ENCODE peak calls at places on chromosomes 12 and 14, in seven cellular contexts. P is tibial artery, G is GM23248, I is lower lobe of right lung, Z is IMR-90, B is tibial nerve, C is PC-9. D is an unnamed sample. For H3K4me1, the result is how much of the 10 kb centered on the place peaks cover.

GRCh38 chr14:38553586-38553985 is 297.7 kb upstream of the CLEC14A start:
- DNase-seq in G (peak), Z (peak), B (no peak), C (no peak), I (no peak), P (no peak), D (no peak)

GRCh38 chr12:12646483-12647072 is 34.9 kb downstream of the CREBL2 start:
- DNase-seq in B (no peak), C (no peak), I (no peak), Z (no peak), P (no peak), G (no peak), D (no peak)

GRCh38 chr12:52225752-52226151 is 7.3 kb upstream of the KRT7 start:
- DNase-seq in C (no peak), I (no peak), G (no peak), B (no peak), Z (no peak), P (no peak), D (no peak)

GRCh38 chr12:47317182-47317915 is 237.6 kb upstream of the AMIGO2 start:
- DNase-seq in I (no peak), C (no peak), Z (no peak), P (no peak), G (peak), B (no peak), D (no peak)

GRCh38 chr12:89648211-89648930 is 60.3 kb downstream of the ATP2B1 start:
- DNase-seq in P (no peak), G (no peak), Z (peak), B (no peak), C (no peak), I (no peak), D (no peak)

GRCh38 chr12:38614171-38614570 is 291.2 kb downstream of the CPNE8 start:
- DNase-seq in Z (no peak), C (no peak), G (no peak), B (no peak), P (no peak), I (no peak), D (no peak)

GRCh38 chr14:36518586-36519430 is 1.2 kb downstream of the NKX2-1 start:
- DNase-seq in B (no peak), Z (no peak), C (no peak), I (peak), P (no peak), G (no peak), D (no peak)

GRCh38 chr14:103311171-103311997 is 22.7 kb upstream of the EIF5 start:
- DNase-seq in I (no peak), Z (no peak), C (no peak), G (no peak), B (no peak), P (peak), D (no peak)

GRCh38 chr12:6868211-6869048 is 1.1 kb downstream of the TPI1 start:
- DNase-seq in G (peak), P (no peak), I (no peak), Z (peak), B (no peak), C (no peak), D (no peak)

GRCh38 chr12:39145175-39145999 is 240.0 kb upstream of the CPNE8 start:
- DNase-seq in G (peak), Z (no peak), I (peak), C (peak), B (peak), P (no peak), D (peak)

GRCh38 chr14:105617201-105617777 is 90.9 kb downstream of the TMEM121 start:
- DNase-seq in C (no peak), G (no peak), Z (no peak), B (no peak), I (no peak), P (peak), D (no peak)

GRCh38 chr14:37550511-37550910 is 44.5 kb downstream of the FOXA1 start:
- DNase-seq in G (peak), C (no peak), Z (peak), B (no peak), P (no peak), I (no peak), D (no peak)

GRCh38 chr12:113241191-113242017 is 20.1 kb downstream of the TPCN1 start:
- DNase-seq in P (no peak), Z (peak), B (peak), C (peak), G (peak), I (no peak), D (no peak)

GRCh38 chr12:64039285-64039871 is 182.7 kb downstream of the KICS2 start:
- DNase-seq in Z (peak), I (no peak), P (no peak), C (no peak), B (no peak), G (peak), D (no peak)

GRCh38 chr12:100987552-100988277 is 193.1 kb downstream of the ANO4 start:
- DNase-seq in Z (peak), B (no peak), I (no peak), C (peak), P (no peak), G (peak), D (no peak)

GRCh38 chr12:46516238-46516932 is 143.8 kb upstream of the SLC38A2 start:
- DNase-seq in B (no peak), C (no peak), Z (no peak), I (no peak), P (no peak), G (no peak), D (no peak)

GRCh38 chr14:104150201-104151027 is 12.0 kb downstream of the KIF26A start:
- DNase-seq in B (no peak), Z (no peak), I (no peak), G (peak), P (no peak), C (no peak), D (peak)

GRCh38 chr12:66241061-66242043 is 52.3 kb downstream of the IRAK3 start:
- DNase-seq in G (peak), P (no peak), I (no peak), B (no peak), C (no peak), Z (peak), D (no peak)

GRCh38 chr14:93137864-93138263 is 22.1 kb upstream of the ITPK1 start:
- DNase-seq in G (peak), C (no peak), P (no peak), B (no peak), Z (peak), I (peak), D (peak)

GRCh38 chr12:15322164-15323054 is at the start of gene PTPRO:
- DNase-seq in Z (no peak), P (no peak), I (no peak), G (peak), B (no peak), C (no peak), D (peak)

GRCh38 chr14:72891666-72892102 is 2.2 kb downstream of the DPF3 start:
- DNase-seq in Z (no peak), G (no peak), I (no peak), C (no peak), B (no peak), P (no peak), D (no peak)

GRCh38 chr14:28609228-28609828 is 157.3 kb upstream of the FOXG1 start:
- DNase-seq in G (peak), I (peak), Z (peak), P (no peak), C (peak), B (peak), D (peak)

GRCh38 chr12:98909749-98910148 is 264.7 kb downstream of the APAF1 start:
- DNase-seq in C (no peak), G (no peak), Z (no peak), B (no peak), P (no peak), I (no peak), D (no peak)

GRCh38 chr14:74871819-74872218 is 4.1 kb downstream of the PROX2 start:
- DNase-seq in G (no peak), C (no peak), I (no peak), P (no peak), B (no peak), Z (no peak), D (no peak)

GRCh38 chr14:68623307-68623706 is 169.6 kb downstream of the ZFP36L1 start:
- DNase-seq in G (no peak), Z (no peak), C (no peak), P (no peak), B (no peak), I (no peak), D (no peak)

GRCh38 chr12:67222302-67222701 is 46.9 kb upstream of the CAND1 start:
- DNase-seq in G (peak), I (no peak), B (no peak), P (no peak), C (peak), Z (peak), D (no peak)

GRCh38 chr12:131589231-131589902 is 121.5 kb upstream of the SFSWAP start:
- DNase-seq in G (no peak), Z (no peak), C (no peak), I (no peak), B (no peak), P (no peak), D (no peak)

GRCh38 chr12:52415870-52416750 is 10.0 kb upstream of the KRT82 start:
- DNase-seq in P (peak), C (no peak), Z (peak), I (no peak), G (peak), B (peak), D (no peak)

GRCh38 chr12:4451694-4452093 is 6.1 kb upstream of the FGF6 start:
- DNase-seq in I (no peak), P (no peak), C (no peak), B (no peak), Z (no peak), G (no peak), D (no peak)

GRCh38 chr12:7373226-7373625 is 69.4 kb downstream of the ACSM4 start:
- DNase-seq in B (no peak), Z (no peak), I (no peak), P (no peak), G (peak), C (no peak), D (no peak)

GRCh38 chr12:123808167-123808566 is 46.1 kb downstream of the DNAH10 start:
- DNase-seq in P (no peak), G (peak), Z (peak), B (no peak), I (no peak), C (peak), D (no peak)

GRCh38 chr14:30607156-30607780 is 14.9 kb upstream of the SCFD1 start:
- DNase-seq in P (no peak), G (peak), Z (peak), B (no peak), I (no peak), C (no peak), D (no peak)

GRCh38 chr12:122265931-122266771 is at the start of gene VPS33A:
- DNase-seq in P (peak), B (peak), C (peak), I (peak), Z (peak), G (peak), D (peak)

GRCh38 chr12:78441737-78442453 is 422.7 kb upstream of the SYT1 start:
- DNase-seq in C (no peak), P (no peak), G (peak), B (no peak), Z (peak), I (no peak), D (no peak)

GRCh38 chr14:60509438-60510253 is 700 bp downstream of the SIX6 start:
- DNase-seq in I (no peak), Z (no peak), G (no peak), C (no peak), B (no peak), P (peak), D (peak)

GRCh38 chr14:105503918-105504692 is 13.1 kb downstream of the TEDC1 start:
- DNase-seq in I (no peak), C (no peak), Z (no peak), P (peak), B (no peak), G (no peak), D (no peak)

GRCh38 chr12:57235012-57235727 is 5.7 kb downstream of the SHMT2 start:
- DNase-seq in Z (peak), B (no peak), G (no peak), C (no peak), P (peak), I (peak), D (peak)

GRCh38 chr12:57236925-57237652 is 7.6 kb downstream of the SHMT2 start:
- DNase-seq in C (peak), B (no peak), P (peak), Z (no peak), G (peak), I (peak), D (peak)

GRCh38 chr12:57236224-57236924 is 6.9 kb downstream of the SHMT2 start:
- DNase-seq in G (peak), C (no peak), Z (no peak), B (no peak), P (no peak), I (peak), D (no peak)

GRCh38 chr12:57234571-57235011 is 5.1 kb downstream of the SHMT2 start:
- DNase-seq in C (no peak), G (no peak), Z (no peak), B (no peak), P (no peak), I (peak), D (no peak)

DNA sequence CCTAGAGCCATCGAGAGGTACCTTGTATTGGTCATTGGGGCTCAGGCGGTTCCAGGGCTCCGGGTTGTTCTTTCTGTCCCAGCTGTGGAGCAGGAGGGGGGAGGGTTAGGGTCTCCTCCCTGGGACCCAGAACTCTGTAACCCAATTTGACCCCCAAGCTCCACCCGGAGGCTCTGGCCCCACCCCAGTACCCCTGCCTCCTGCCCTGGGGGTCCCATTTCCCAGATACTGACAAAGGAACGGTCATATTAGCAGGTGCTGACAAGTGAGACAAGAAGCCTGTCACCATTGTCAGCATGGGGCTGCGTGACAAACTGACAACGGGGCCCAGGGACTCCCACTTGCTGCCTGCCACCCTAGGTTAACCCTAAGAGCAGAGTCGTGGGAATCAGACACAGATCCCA is 6.2 kb downstream of the SHMT2 start:
- DNase-seq in P (no peak), G (no peak), C (no peak), I (no peak), B (no peak), Z (no peak), D (no peak)
- H3K27ac ChIP-seq in P (peak), G (no peak), C (no peak), I (peak), B (no peak), Z (no peak), D (peak)

GRCh38 chr12:50647031-50647430 is 116.9 kb upstream of the ATF1 start:
- DNase-seq in I (no peak), Z (no peak), P (no peak), G (no peak), B (no peak), C (no peak), D (no peak)
- H3K4me1 ChIP-seq in I (under half), Z (under half), P (under half), G (under half), B (under half), C (under half), D (under half)

GRCh38 chr12:103785243-103786031 is 55.6 kb downstream of the NT5DC3 start:
- DNase-seq in I (no peak), G (peak), Z (no peak), C (no peak), P (no peak), B (no peak), D (no peak)
- H3K27ac ChIP-seq in I (no peak), G (no peak), Z (no peak), C (no peak), P (no peak), B (no peak), D (no peak)

GRCh38 chr14:99612065-99612736 is 8.2 kb upstream of the CCDC85C start:
- DNase-seq in C (no peak), G (no peak), Z (no peak), P (no peak), B (no peak), I (no peak), D (no peak)
- H3K4me1 ChIP-seq in C (under half), G (under half), Z (under half), P (under half), B (under half), I (under half), D (under half)

DNA sequence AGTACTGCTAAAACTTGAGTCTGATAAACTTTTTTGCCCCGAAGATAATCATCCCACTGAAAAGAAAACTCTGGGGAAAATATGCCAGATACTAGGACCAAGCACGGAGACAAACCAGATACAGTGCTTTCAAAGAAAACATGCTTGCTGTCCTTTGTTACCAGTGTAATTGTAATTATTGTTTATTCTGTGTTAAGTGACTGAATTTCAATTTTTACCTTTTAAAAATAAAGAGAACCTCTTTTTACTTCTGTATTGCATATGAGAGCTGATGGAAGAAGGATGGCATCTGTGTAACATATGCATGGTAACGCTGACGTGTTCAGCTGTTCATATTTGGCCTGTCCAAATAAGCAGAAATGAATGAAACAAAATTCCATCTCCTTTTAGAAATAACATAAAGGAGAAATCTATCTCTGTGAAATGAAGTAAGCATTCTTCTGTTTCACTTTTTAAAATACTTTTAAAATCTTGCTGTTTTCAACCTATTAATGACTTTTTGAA is 22.5 kb downstream of the SLC35E3 start:
- DNase-seq in P (no peak), B (no peak), I (no peak), G (no peak), Z (peak), C (no peak), D (no peak)
- H3K27ac ChIP-seq in P (no peak), B (no peak), I (no peak), G (no peak), Z (no peak), C (no peak), D (no peak)

GRCh38 chr12:93879476-93880376 is 202.6 kb downstream of the CRADD start:
- DNase-seq in Z (peak), I (no peak), P (no peak), C (no peak), G (peak), B (no peak), D (no peak)
- H3K4me1 ChIP-seq in Z (under half), I (under half), P (under half), C (under half), G (under half), B (under half), D (under half)

DNA sequence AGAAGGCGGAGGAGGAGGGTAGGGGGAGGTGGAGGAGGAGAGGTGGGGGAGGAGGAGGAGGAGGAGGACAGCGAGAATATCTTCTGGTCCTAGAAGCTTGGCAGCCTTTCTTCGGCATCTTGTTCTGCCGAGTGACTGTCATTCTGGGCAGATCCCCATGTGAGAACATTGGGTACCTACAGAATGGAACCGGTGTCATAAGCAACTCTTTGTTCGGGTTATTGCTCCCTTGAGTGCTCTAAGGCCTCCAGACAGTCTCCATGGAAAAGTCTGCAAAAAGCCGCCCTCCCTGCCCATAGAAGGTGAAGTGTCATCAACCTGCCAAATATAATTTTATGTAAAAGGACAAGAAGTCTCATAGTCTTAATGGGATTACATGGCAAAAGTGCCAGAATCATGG is 7.0 kb downstream of the RFC5 start:
- DNase-seq in P (no peak), B (no peak), G (no peak), I (no peak), C (no peak), Z (no peak), D (no peak)
- H3K27ac ChIP-seq in P (no peak), B (no peak), G (no peak), I (no peak), C (no peak), Z (no peak), D (no peak)

DNA sequence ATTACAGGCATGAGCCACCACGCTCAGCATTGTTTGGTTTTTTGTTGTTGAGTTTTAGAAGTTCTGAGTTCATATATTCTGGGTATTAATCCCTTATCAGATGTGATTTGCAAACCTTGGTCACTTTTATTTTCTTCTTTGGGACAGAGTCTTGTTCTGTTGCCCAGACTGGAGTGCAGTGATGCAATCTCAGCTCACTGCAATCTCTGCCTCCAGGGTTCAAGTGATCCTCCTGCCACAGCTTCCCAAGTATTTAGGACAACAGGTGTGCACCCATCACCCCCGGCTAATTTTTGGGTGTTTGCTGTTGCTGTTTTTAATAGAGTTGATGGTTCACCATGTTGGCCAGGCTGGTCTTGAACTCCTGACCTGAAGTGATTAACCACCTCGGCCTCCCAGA is 11.8 kb downstream of the USP30 start:
- DNase-seq in C (no peak), Z (no peak), B (no peak), G (no peak), P (no peak), I (no peak), D (no peak)
- H3K4me1 ChIP-seq in C (under half), Z (under half), B (under half), G (under half), P (under half), I (under half), D (under half)

D was measured in right cardiac atrium.